ENCODE peak calls at places on chromosomes 12 and 14, in four cellular contexts. C is left colon, Q is RWPE1, Y is nephron progenitor cell. D is an unnamed sample.

GRCh38 chr12:23938422-23938821 is 11.0 kb downstream of the SOX5 start:
- DNase-seq in C (no peak), Q (no peak), Y (no peak), D (no peak)

GRCh38 chr12:54980341-54980740 is 4.2 kb downstream of the TESPA1 start:
- DNase-seq in C (no peak), Y (no peak), Q (no peak), D (no peak)

GRCh38 chr12:57753938-57754337 is 965 bp upstream of the MARCHF9 start:
- DNase-seq in Y (no peak), C (no peak), Q (no peak), D (no peak)

GRCh38 chr14:100221419-100222218 is 17.3 kb upstream of the YY1 start:
- DNase-seq in C (peak), Y (peak), Q (no peak), D (peak)

GRCh38 chr12:18400186-18400585 is 138.9 kb downstream of the PIK3C2G start:
- DNase-seq in C (no peak), Q (no peak), Y (no peak), D (no peak)

GRCh38 chr14:100082723-100083122 is 17.5 kb downstream of the EVL start:
- DNase-seq in Y (no peak), C (no peak), Q (no peak), D (no peak)

GRCh38 chr12:86349196-86349595 is 93.0 kb upstream of the MGAT4C start:
- DNase-seq in Y (no peak), Q (no peak), C (no peak), D (no peak)

GRCh38 chr12:96343347-96343954 is 56.8 kb downstream of the CDK17 start:
- DNase-seq in Y (no peak), Q (no peak), C (no peak), D (no peak)

GRCh38 chr14:104101651-104102281 is 16.3 kb downstream of the ASPG start:
- DNase-seq in Q (no peak), Y (peak), C (peak), D (no peak)

GRCh38 chr14:55807536-55807935 is 227.5 kb downstream of the KTN1 start:
- DNase-seq in C (peak), Y (peak), Q (no peak), D (no peak)

GRCh38 chr12:75482636-75483035 is 2.1 kb downstream of the GLIPR1 start:
- DNase-seq in Y (no peak), Q (no peak), C (no peak), D (no peak)